ENCODE peak calls at places on chromosomes 3 and 15, in five cellular contexts. K is adipocyte, Q is GM23248, Z is HAP-1, C is stomach. O is an unnamed sample.

GRCh38 chr3:175554761-175555160 is 695.6 kb downstream of the NAALADL2 start:
- DNase-seq in C (no peak), K (no peak), Q (no peak), Z (no peak), O (no peak)

GRCh38 chr15:77497942-77498361 is 77.3 kb downstream of the HMG20A start:
- DNase-seq in Z (peak; percentile 31), Q (peak; percentile 60), C (no peak), K (peak; percentile 41), O (peak; percentile 40)

GRCh38 chr3:125107861-125108567 is 52.2 kb upstream of the HEG1 start:
- DNase-seq in Q (peak; percentile 91), Z (no peak), C (no peak), K (peak; percentile 82), O (no peak)

GRCh38 chr15:90609254-90610185 is 79.8 kb downstream of the CRTC3 start:
- DNase-seq in Z (no peak), Q (no peak), C (no peak), K (peak; percentile 24), O (no peak)

GRCh38 chr3:183244219-183244618 is 8.8 kb upstream of the B3GNT5 start:
- DNase-seq in C (no peak), Z (no peak), K (no peak), Q (no peak), O (peak; percentile 40)

GRCh38 chr15:82371649-82372048 is 22.4 kb upstream of the GOLGA6L10 start:
- DNase-seq in Q (no peak), C (no peak), K (no peak), Z (no peak), O (no peak)

GRCh38 chr3:3086239-3086638 is 23.9 kb downstream of the IL5RA start:
- DNase-seq in Z (no peak), K (no peak), C (no peak), Q (no peak), O (no peak)

GRCh38 chr3:55828712-55829111 is 341.6 kb upstream of the WNT5A start:
- DNase-seq in K (no peak), C (no peak), Q (peak; percentile 23), Z (no peak), O (no peak)

GRCh38 chr3:180324791-180325190 is 277.2 kb upstream of the TTC14 start:
- DNase-seq in K (no peak), Z (no peak), Q (no peak), C (no peak), O (no peak)
- H3K4me3 ChIP-seq in K (no peak overlapping the region), Z (no peak overlapping the region), Q (no peak overlapping the region), C (no peak overlapping the region), O (no peak overlapping the region)

GRCh38 chr15:94236638-94237037 is 5.3 kb downstream of the MCTP2 start:
- DNase-seq in Z (no peak), Q (no peak), C (no peak), K (no peak), O (no peak)
- H3K4me1 ChIP-seq in Z (no peaks in the 10 kb centered on the region), Q (no peaks in the 10 kb centered on the region), C (peaks cover 29% of the 10 kb centered on the region), K (peaks cover 40% of the 10 kb centered on the region), O (peaks cover 2% of the 10 kb centered on the region)

DNA sequence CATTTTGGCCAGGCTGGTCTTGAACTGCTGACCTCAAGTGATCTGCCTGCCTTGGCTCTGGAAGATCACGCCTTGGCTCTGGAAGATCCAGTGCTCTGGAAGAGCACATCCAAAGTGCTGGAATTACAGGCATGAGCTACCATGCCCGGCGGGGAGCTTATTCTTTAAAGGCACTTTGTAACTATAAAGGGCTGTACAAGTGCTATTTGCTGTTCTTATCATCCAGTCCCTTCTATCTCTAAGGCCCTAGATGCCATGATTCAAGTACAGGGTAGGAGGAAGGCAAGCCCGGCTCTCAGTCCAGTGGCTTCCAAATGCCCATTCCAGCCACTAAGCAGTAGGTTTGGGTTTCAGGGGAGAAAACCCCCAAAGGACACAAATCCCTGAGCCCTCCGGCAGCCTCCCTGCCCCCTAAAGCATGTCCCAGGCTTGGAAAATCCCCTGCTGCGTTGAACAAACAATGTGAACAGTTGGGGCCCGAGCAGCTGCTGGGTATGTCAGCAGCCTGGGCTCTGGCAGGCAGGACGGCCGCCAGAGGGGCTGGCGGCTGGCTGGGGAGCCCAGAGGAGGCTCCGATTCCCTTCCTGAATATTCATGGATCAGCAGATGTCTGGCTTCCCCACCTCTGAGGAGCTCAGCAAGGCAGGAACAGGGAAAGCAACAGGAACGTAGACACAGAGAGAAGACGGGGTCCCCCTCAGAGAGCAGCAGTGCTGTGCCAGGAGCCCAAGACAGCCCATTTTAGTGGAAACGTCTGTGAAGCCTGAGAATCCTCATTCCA is 7.7 kb downstream of the IGDCC4 start:
- DNase-seq in Q (no peak), K (peak; percentile 68), C (no peak), Z (no peak), O (peak; percentile 71)
- H3K4me3 ChIP-seq in Q (no peak overlapping the region), K (no peak overlapping the region), C (no peak overlapping the region), Z (no peak overlapping the region), O (peak overlapping the region; percentile 37)

GRCh38 chr15:58148633-58149032 is 10.5 kb downstream of the AQP9 start:
- DNase-seq in C (no peak), Q (no peak), K (no peak), Z (no peak), O (no peak)

GRCh38 chr15:58147151-58147550 is 9.0 kb downstream of the AQP9 start:
- DNase-seq in Q (no peak), C (no peak), Z (no peak), K (peak; percentile 63), O (no peak)

GRCh38 chr15:58146734-58147133 is 8.6 kb downstream of the AQP9 start:
- DNase-seq in Q (peak; percentile 36), K (peak; percentile 54), Z (no peak), C (no peak), O (no peak)

GRCh38 chr15:58142827-58143226 is 4.6 kb downstream of the AQP9 start:
- DNase-seq in C (no peak), Q (no peak), K (no peak), Z (no peak), O (no peak)

DNA sequence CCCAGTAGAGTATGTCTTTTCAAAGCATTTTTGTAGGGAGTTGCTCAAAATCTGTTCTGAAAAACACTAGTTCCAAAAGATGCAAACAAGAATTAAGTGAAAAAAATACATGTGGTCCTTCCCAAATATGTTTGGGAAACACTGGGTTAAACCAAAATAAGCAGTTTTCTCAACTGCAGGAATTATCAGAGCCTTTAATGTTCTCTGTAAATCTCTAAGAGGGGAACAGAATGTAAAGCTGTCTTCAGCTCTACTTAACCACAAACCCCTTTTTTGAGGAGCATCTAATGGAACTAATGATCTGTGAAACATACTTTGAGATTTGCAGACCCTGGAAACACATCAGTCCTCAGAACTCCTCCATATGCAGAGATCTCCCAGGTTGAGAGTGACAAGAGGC is 9.9 kb downstream of the AQP9 start:
- DNase-seq in Q (no peak), K (no peak), C (no peak), Z (no peak), O (no peak)
- H3K4me1 ChIP-seq in Q (no peaks in the 10 kb centered on the region), K (peaks cover 32% of the 10 kb centered on the region), C (no peaks in the 10 kb centered on the region), Z (no peaks in the 10 kb centered on the region), O (no peaks in the 10 kb centered on the region)

DNA sequence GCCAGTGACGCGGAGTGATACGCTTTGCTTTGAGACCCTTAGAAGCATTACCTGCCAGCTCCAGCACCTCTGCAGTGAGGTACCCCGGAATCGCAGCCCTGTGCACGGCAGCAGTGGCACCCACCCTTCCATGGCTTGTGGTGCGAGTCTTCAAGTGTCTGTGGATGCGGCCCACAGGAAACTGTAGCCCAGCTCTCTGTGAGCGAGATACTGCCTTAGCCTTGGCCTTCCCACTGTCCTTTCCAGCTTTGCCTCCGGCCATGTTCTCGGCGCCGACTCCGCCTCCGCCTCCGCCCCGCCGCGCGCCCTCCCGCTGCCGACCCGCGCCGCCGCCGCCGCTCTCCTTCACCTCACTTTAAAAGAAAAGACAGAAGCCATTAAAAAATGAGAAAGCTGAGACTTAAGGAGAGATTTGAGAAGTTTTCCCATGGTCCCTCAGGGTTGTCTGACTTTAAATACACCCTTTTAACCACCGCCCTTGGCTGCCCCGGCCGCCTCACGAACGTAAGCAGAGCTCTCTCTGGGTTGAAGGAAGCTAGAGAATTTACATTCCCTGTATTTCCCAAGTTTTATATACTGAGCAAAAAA is 78.5 kb upstream of the FAM174B start:
- DNase-seq in Q (peak; percentile 62), C (no peak), Z (peak; percentile 63), K (no peak), O (no peak)
- H3K4me3 ChIP-seq in Q (peak overlapping the region; percentile 77), C (peak overlapping the region; percentile 49), Z (peak overlapping the region; percentile 21), K (peak overlapping the region; percentile 86), O (peak overlapping the region; percentile 47)

GRCh38 chr3:149654188-149654601 is 3.6 kb downstream of the WWTR1 start:
- DNase-seq in K (peak; percentile 59), Z (no peak), C (no peak), Q (peak; percentile 84), O (no peak)
- H3K4me1 ChIP-seq in K (peaks cover 41% of the 10 kb centered on the region), Z (peaks cover 36% of the 10 kb centered on the region), C (peaks cover 78% of the 10 kb centered on the region), Q (peaks cover 38% of the 10 kb centered on the region), O (peaks cover 37% of the 10 kb centered on the region)

DNA sequence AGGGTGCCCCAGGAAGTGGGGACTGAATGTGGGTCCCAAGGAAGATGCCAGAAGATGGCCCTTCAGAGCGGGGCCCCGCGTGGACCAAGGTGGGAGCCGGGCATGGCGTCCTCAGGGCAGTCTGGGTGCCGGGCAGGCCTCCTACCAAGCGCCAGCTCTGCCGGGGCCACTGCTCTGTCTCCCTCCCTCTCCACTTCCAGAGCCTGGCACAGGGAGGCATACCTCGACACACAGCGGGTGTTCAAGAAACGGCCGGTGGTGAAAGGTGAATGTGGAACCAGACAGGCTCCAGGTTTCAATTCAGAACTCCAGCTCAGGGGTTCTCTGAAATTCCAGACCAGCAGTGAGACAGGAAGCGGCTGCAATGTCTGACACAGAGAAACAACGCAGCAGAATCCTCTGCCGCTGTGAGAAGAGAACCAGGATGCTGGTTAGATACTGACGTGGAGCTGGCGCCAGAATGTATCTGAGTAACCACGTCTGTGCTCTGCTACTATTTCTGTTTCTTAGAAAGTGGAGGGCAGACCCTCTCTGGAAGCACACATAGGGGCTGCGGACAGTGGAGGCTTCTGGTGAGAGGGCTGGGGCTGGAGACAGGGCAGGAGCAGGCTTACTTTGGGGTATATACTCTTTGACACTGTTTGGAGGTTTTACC is 12.8 kb downstream of the BFSP2 start:
- DNase-seq in Q (peak; percentile 90), K (no peak), Z (no peak), C (no peak), O (no peak)
- H3K4me3 ChIP-seq in Q (peak overlapping the region; percentile 56), K (peak overlapping the region; percentile 70), Z (no peak overlapping the region), C (no peak overlapping the region), O (peak overlapping the region; percentile 32)

GRCh38 chr3:42053476-42053875 is 37.7 kb upstream of the TRAK1 start:
- DNase-seq in K (no peak), C (peak; percentile 77), Z (no peak), Q (no peak), O (peak; percentile 84)
- H3K4me1 ChIP-seq in K (peaks cover 42% of the 10 kb centered on the region), C (peaks cover 66% of the 10 kb centered on the region), Z (peaks cover 43% of the 10 kb centered on the region), Q (peaks cover 42% of the 10 kb centered on the region), O (peaks cover 66% of the 10 kb centered on the region)

GRCh38 chr15:43516801-43517353 is 531 bp upstream of the MAP1A start:
- DNase-seq in Q (peak; percentile 72), K (peak; percentile 73), C (no peak), Z (no peak), O (no peak)
- H3K4me3 ChIP-seq in Q (peak overlapping the region; percentile 100), K (peak overlapping the region; percentile 95), C (peak overlapping the region; percentile 47), Z (no peak overlapping the region), O (peak overlapping the region; percentile 47)

O was measured in gastrocnemius medialis.